ENCODE peak calls at places on chromosome 11, in ten cellular contexts. V is activated naive CD8-positive, alpha-beta T cell treated with anti-CD3 and anti-CD28 coated beads, Interleukin-2, amount 50 U/mL, for 24 hours; O is posterior vena cava; X is mammary epithelial cell; I is left colon; B is bronchial epithelial cell; S is endodermal cell; F is stimulated activated naive CD4-positive, alpha-beta T cell; R is HCEC 1CT; M is NCI-H2029. C is an unnamed sample.

GRCh38 chr11:46055371-46055770 is 65.9 kb downstream of the PHF21A start:
- DNase-seq in V (no peak), O (no peak), X (no peak), I (no peak), B (no peak), S (no peak), F (no peak), R (peak; percentile 25), M (no peak), C (no peak)

GRCh38 chr11:38718659-38719058 is 2120.6 kb upstream of the RAG2 start:
- DNase-seq in V (no peak), O (no peak), X (no peak), I (no peak), B (no peak), S (no peak), F (no peak), R (no peak), M (no peak), C (no peak)

GRCh38 chr11:114073506-114074381 is 14.2 kb downstream of the ZBTB16 start:
- DNase-seq in V (peak; percentile 22), O (peak; percentile 74), X (no peak), I (no peak), B (no peak), S (peak; percentile 64), F (no peak), R (no peak), M (peak; percentile 81), C (no peak)

GRCh38 chr11:119741369-119742262 is 12.6 kb upstream of the NECTIN1 start:
- DNase-seq in V (peak; percentile 79), O (peak; percentile 88), X (no peak), I (peak; percentile 81), B (no peak), S (peak; percentile 93), F (peak; percentile 49), R (no peak), M (no peak), C (peak; percentile 40)

GRCh38 chr11:72141066-72141465 is 5.5 kb downstream of the FOLR3 start:
- DNase-seq in V (peak; percentile 19), O (no peak), X (peak; percentile 92), I (no peak), B (peak; percentile 93), S (no peak), F (no peak), R (peak; percentile 94), M (no peak), C (no peak)

GRCh38 chr11:10379022-10379421 is 74.1 kb downstream of the ADM start:
- DNase-seq in V (no peak), O (no peak), X (no peak), I (no peak), B (no peak), S (peak; percentile 78), F (no peak), R (no peak), M (no peak), C (no peak)

GRCh38 chr11:77053217-77054013 is 13.4 kb upstream of the CAPN5 start:
- DNase-seq in V (no peak), O (no peak), X (no peak), I (no peak), B (no peak), S (peak; percentile 27), F (no peak), R (no peak), M (no peak), C (no peak)

GRCh38 chr11:132111781-132112380 is 741.5 kb downstream of the NTM start:
- DNase-seq in V (no peak), O (no peak), X (peak; percentile 75), I (no peak), B (peak; percentile 78), S (no peak), F (no peak), R (peak; percentile 80), M (no peak), C (no peak)

GRCh38 chr11:115241899-115242298 is 262.3 kb downstream of the CADM1 start:
- DNase-seq in V (no peak), O (no peak), X (no peak), I (no peak), B (no peak), S (no peak), F (no peak), R (no peak), M (peak; percentile 56), C (no peak)

GRCh38 chr11:72787262-72788104 is 6.4 kb downstream of the STARD10 start:
- DNase-seq in V (no peak), O (peak; percentile 72), X (no peak), I (peak; percentile 83), B (no peak), S (peak; percentile 97), F (no peak), R (no peak), M (peak; percentile 79), C (no peak)

GRCh38 chr11:69969890-69970784 is 108.0 kb upstream of the ANO1 start:
- DNase-seq in V (peak; percentile 20), O (no peak), X (no peak), I (no peak), B (no peak), S (no peak), F (no peak), R (no peak), M (no peak), C (no peak)